ENCODE peak calls at places on chromosomes 16 and 17, in nine cellular contexts. L is left ventricle myocardium inferior; F is SJSA1; H is Calu3; Z is IMR-90; R is stimulated activated CD8-positive, alpha-beta memory T cell treated with anti-CD3 and anti-CD28 coated beads, Interleukin-4, amount 100 ng/mL, for 1 hour; Q is NCI-H748 treated with DMSO at 0.1 percent for 48 hours; Y is endothelial cell; W is omental fat pad. D is an unnamed sample.

GRCh38 chr17:78252111-78252634 is 20.7 kb downstream of the TMEM235 start:
- DNase-seq in W (no peak), L (no peak), F (no peak), Y (no peak), Z (no peak), Q (no peak), H (no peak), R (peak; percentile 16), D (no peak)

GRCh38 chr16:29858149-29858899 is 4.7 kb downstream of the CDIPT start:
- DNase-seq in L (no peak), F (no peak), H (no peak), Y (no peak), W (no peak), R (no peak), Q (no peak), Z (no peak), D (no peak)

GRCh38 chr17:31398381-31399275 is 7.2 kb downstream of the RAB11FIP4 start:
- DNase-seq in Q (no peak), F (no peak), Z (no peak), R (no peak), W (no peak), L (no peak), H (no peak), Y (no peak), D (peak; percentile 39)

GRCh38 chr16:81261049-81261648 is 22.7 kb downstream of the BCO1 start:
- DNase-seq in L (no peak), Y (peak; percentile 26), H (peak; percentile 58), R (no peak), F (no peak), W (no peak), Z (no peak), Q (no peak), D (peak; percentile 45)

GRCh38 chr17:39107973-39108372 is 43.5 kb downstream of the PLXDC1 start:
- DNase-seq in L (no peak), W (no peak), Q (no peak), F (no peak), Z (no peak), Y (no peak), H (no peak), R (no peak), D (no peak)

GRCh38 chr16:50534556-50534955 is 13.6 kb upstream of the NKD1 start:
- DNase-seq in Z (no peak), H (no peak), F (peak; percentile 21), W (no peak), L (no peak), Q (no peak), R (no peak), Y (no peak), D (no peak)

GRCh38 chr17:6072157-6072556 is 2.0 kb downstream of the WSCD1 start:
- DNase-seq in Z (no peak), W (no peak), H (no peak), Q (no peak), F (no peak), L (no peak), R (no peak), Y (no peak), D (no peak)

GRCh38 chr16:53773150-53773846 is 69.3 kb downstream of the FTO start:
- DNase-seq in Z (peak; percentile 79), R (no peak), Q (peak; percentile 56), F (peak; percentile 50), L (no peak), H (peak; percentile 59), W (no peak), Y (peak; percentile 40), D (peak; percentile 59)

GRCh38 chr16:28087675-28088285 is 24.3 kb upstream of the GSG1L start:
- DNase-seq in Y (no peak), H (no peak), W (no peak), L (no peak), Z (no peak), Q (no peak), F (no peak), R (no peak), D (no peak)